ENCODE peak calls at places on chromosomes 13 and 19, in five cellular contexts. N is right lobe of liver, A is breast epithelium, Y is sigmoid colon, O is stomach. P is an unnamed sample.
A peak's percentile ranks its signal among the peaks of the same experiment; 100 is the strongest.

GRCh38 chr13:104015646-104016396 is 949.6 kb upstream of the SLC10A2 start:
- DNase-seq in N (no peak), O (no peak), Y (no peak), A (no peak), P (no peak)

GRCh38 chr19:22882797-22883196 is 50.7 kb downstream of the ZNF723 start:
- DNase-seq in N (no peak), O (no peak), Y (no peak), A (no peak), P (no peak)

GRCh38 chr13:37409756-37410155 is 188.8 kb downstream of the POSTN start:
- DNase-seq in Y (no peak), N (no peak), A (no peak), O (no peak), P (no peak)

GRCh38 chr19:3653865-3654513 is 27.4 kb upstream of the CACTIN start:
- DNase-seq in A (no peak), O (no peak), Y (no peak), N (no peak), P (no peak)

GRCh38 chr13:79226938-79227337 is 179.1 kb downstream of the RBM26 start:
- DNase-seq in A (no peak), Y (no peak), O (no peak), N (no peak), P (no peak)

GRCh38 chr19:4909897-4910593 is 744 bp downstream of the UHRF1 start:
- DNase-seq in A (peak; percentile 91), Y (peak; percentile 94), O (peak; percentile 93), N (peak; percentile 92), P (no peak)

GRCh38 chr19:7928741-7929701 is 3.1 kb upstream of the CTXN1 start:
- DNase-seq in Y (peak; percentile 92), O (no peak), N (peak; percentile 54), A (no peak), P (no peak)

GRCh38 chr19:32675720-32676185 is at the start of gene RGS9BP:
- DNase-seq in N (peak; percentile 85), Y (peak; percentile 94), A (peak; percentile 69), O (peak; percentile 83), P (no peak)

GRCh38 chr13:83919775-83920174 is 37.5 kb upstream of the SLITRK1 start:
- DNase-seq in N (no peak), A (no peak), Y (no peak), O (no peak), P (no peak)

GRCh38 chr13:43918636-43919035 is 38.9 kb downstream of the LACC1 start:
- DNase-seq in N (no peak), Y (no peak), A (no peak), O (no peak), P (no peak)

GRCh38 chr13:79767126-79767525 is 286.2 kb downstream of the NDFIP2 start:
- DNase-seq in N (no peak), A (no peak), Y (no peak), O (no peak), P (no peak)

GRCh38 chr13:74839656-74840055 is 642.3 kb downstream of the TBC1D4 start:
- DNase-seq in A (no peak), N (no peak), O (no peak), Y (no peak), P (no peak)

GRCh38 chr19:5170329-5170745 is 170.3 kb downstream of the PTPRS start:
- DNase-seq in O (peak; percentile 34), A (no peak), N (peak; percentile 61), Y (no peak), P (no peak)

GRCh38 chr13:20512042-20512683 is 13.5 kb downstream of the CRYL1 start:
- DNase-seq in Y (no peak), O (no peak), A (no peak), N (no peak), P (no peak)

GRCh38 chr19:3196933-3197205 is 11.1 kb downstream of the NCLN start:
- DNase-seq in Y (no peak), O (no peak), N (no peak), A (no peak), P (no peak)

GRCh38 chr19:1068111-1069001 is 1.4 kb downstream of the ARHGAP45 start:
- DNase-seq in A (no peak), N (peak; percentile 56), Y (no peak), O (no peak), P (no peak)

GRCh38 chr13:109355129-109355528 is 431.3 kb downstream of the IRS2 start:
- DNase-seq in A (no peak), Y (no peak), O (no peak), N (no peak), P (no peak)

GRCh38 chr19:584240-585001 is 5.3 kb upstream of the HCN2 start:
- DNase-seq in Y (no peak), A (no peak), N (peak; percentile 56), O (peak; percentile 56), P (no peak)

GRCh38 chr13:43363156-43363918 is 340.0 kb downstream of the DNAJC15 start:
- DNase-seq in Y (no peak), O (no peak), N (no peak), A (no peak), P (no peak)

GRCh38 chr13:49022472-49023144 is 46.9 kb downstream of the FNDC3A start:
- DNase-seq in A (no peak), O (no peak), N (no peak), Y (no peak), P (no peak)

GRCh38 chr19:29526730-29527499 is 1.1 kb downstream of the VSTM2B start:
- DNase-seq in A (no peak), N (peak; percentile 39), Y (no peak), O (no peak), P (no peak)

GRCh38 chr13:75145926-75146325 is 336.0 kb downstream of the TBC1D4 start:
- DNase-seq in O (no peak), Y (no peak), N (no peak), A (no peak), P (no peak)

GRCh38 chr13:96511587-96511986 is 421.7 kb downstream of the HS6ST3 start:
- DNase-seq in O (no peak), Y (no peak), N (no peak), A (no peak), P (no peak)
- TF ChIP-seq POLR2A in O (no peak), Y (no peak), N (no peak), A (no peak), P (no peak)

DNA sequence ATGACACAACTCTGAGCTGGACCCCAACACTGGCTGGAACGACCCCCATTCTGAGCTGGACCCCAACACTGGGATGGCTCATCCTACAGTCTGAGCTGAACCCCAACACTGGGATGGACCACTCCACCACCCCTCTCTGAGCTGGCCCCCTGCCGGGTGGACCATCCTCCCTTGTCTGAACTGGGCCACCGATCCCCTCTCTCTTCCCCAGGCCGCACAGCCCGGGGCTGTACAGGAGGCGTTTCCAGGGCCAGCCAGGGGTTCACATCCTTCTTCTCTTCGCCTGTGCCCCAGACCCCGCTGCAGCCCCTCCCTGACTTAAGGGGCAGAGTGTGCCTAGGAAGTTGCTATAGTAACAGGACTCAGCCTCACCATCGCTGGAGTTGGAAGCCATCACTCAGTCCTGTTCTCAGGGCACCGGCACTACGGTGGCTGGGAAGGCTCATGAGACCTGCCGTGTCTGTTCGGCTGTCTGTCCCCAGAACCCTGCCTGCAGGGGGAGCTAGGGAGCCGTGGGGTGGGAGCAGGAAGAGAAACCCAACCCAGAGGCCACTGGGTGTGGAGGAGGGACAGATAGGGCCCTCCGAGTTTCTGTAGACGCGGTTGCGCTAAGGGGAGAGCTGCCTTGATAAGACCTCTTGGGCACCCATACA is 3.7 kb downstream of the PRKACA start:
- DNase-seq in O (no peak), Y (no peak), A (no peak), N (peak; percentile 86), P (no peak)
- H3K4me3 ChIP-seq in O (no peak overlapping the region), Y (no peak overlapping the region), A (no peak overlapping the region), N (peak overlapping the region; percentile 3), P (no peak overlapping the region)

GRCh38 chr19:50794074-50794777 is 4.0 kb downstream of the ACP4 start:
- DNase-seq in Y (no peak), N (no peak), A (no peak), O (no peak), P (no peak)
- TF ChIP-seq POLR2A in Y (no peak), N (no peak), A (no peak), O (no peak), P (no peak)

DNA sequence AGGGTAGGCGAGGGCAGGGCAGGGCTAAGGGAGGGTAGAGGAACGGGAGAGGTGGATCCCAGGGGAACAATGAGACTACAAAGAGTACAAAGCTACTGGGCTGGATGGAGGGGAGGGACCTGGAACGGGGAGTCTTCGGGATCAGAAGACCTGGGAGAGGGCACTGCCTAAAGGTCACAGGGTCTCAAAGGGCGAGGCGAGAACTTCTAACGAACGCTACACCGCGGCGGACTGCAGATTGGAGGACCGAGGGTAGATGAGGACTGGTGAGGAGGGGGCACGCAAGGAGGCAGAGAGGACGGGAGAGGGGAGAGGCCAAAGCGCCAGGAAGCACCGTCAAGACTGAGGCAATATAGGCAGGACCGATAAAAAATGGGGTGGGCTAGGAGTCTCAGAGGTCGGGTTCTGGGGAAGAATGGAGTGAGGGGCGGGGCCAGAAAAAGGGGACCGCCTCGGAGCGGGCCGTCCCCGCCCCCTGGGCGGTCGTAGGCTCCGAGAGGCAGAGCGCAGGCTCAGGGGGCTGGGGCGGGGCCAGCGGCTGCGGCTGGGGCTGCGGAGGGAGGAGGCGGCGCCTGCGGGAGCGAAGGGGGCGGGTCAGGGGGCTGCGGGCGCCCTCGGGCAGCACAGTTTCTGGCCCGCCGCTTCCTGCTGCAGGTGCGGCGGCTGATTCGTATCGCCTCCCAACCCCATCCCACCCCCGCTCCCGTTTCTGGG is 1.3 kb upstream of the KCNC3 start:
- DNase-seq in A (peak; percentile 81), O (peak; percentile 78), Y (no peak), N (peak; percentile 91), P (no peak)
- H3K4me3 ChIP-seq in A (peak overlapping the region; percentile 47), O (peak overlapping the region; percentile 29), Y (peak overlapping the region; percentile 0), N (peak overlapping the region; percentile 34), P (peak overlapping the region; percentile 12)

GRCh38 chr19:40662925-40663711 is 27.3 kb downstream of the NUMBL start:
- DNase-seq in N (peak; percentile 91), O (peak; percentile 94), A (peak; percentile 88), Y (peak; percentile 96), P (peak; percentile 95)
- TF ChIP-seq POLR2A in N (peak; percentile 14), O (no peak), A (no peak), Y (no peak), P (peak; percentile 28)

GRCh38 chr19:47610902-47611301 is 2.0 kb downstream of the BICRA start:
- DNase-seq in N (no peak), Y (no peak), A (no peak), O (peak; percentile 64), P (no peak)
- H3K4me3 ChIP-seq in N (no peak overlapping the region), Y (peak overlapping the region; percentile 98), A (peak overlapping the region; percentile 96), O (peak overlapping the region; percentile 84), P (peak overlapping the region; percentile 99)

P was measured in vagina.